ENCODE peak calls at places on chromosomes 3 and 15, in ten cellular contexts. V is fibroblast of lung, Z is SK-N-SH, Y is H9, T is breast epithelium, H is transverse colon, S is upper lobe of right lung, B is testis, E is suprapubic skin, Q is spleen. P is an unnamed sample.
A peak's percentile ranks its signal among the peaks of the same experiment; 100 is the strongest.

GRCh38 chr15:92683511-92683834 is 27.9 kb upstream of the FAM174B start:
- DNase-seq in V (peak; percentile 44), Z (no peak), Y (peak; percentile 88), T (no peak), H (peak; percentile 41), S (no peak), B (peak; percentile 49), E (no peak), Q (no peak), P (peak; percentile 29)

GRCh38 chr3:128432898-128433629 is 33.6 kb downstream of the DNAJB8 start:
- DNase-seq in V (no peak), Z (peak; percentile 49), Y (peak; percentile 74), T (no peak), H (no peak), S (no peak), B (no peak), E (no peak), Q (no peak), P (no peak)

GRCh38 chr15:33729648-33730047 is 238.6 kb upstream of the CHRM5 start:
- DNase-seq in V (peak; percentile 22), Z (peak; percentile 14), Y (no peak), T (no peak), H (no peak), S (no peak), B (no peak), E (no peak), Q (no peak), P (no peak)

GRCh38 chr3:109336272-109336957 is 931 bp downstream of the DPPA4 start:
- DNase-seq in V (peak; percentile 64), Z (no peak), Y (no peak), T (no peak), H (no peak), S (no peak), B (peak; percentile 48), E (no peak), Q (no peak), P (no peak)

GRCh38 chr15:69194854-69195253 is 34.4 kb downstream of the GLCE start:
- DNase-seq in V (no peak), Z (no peak), Y (no peak), T (no peak), H (no peak), S (no peak), B (no peak), E (no peak), Q (no peak), P (no peak)

GRCh38 chr3:46464326-46465195 is at the start of gene LTF:
- DNase-seq in V (no peak), Z (no peak), Y (peak; percentile 49), T (no peak), H (no peak), S (peak; percentile 65), B (no peak), E (peak; percentile 70), Q (peak; percentile 77), P (no peak)

GRCh38 chr3:44342191-44342790 is 3.7 kb downstream of the TCAIM start:
- DNase-seq in V (peak; percentile 89), Z (no peak), Y (no peak), T (no peak), H (no peak), S (no peak), B (no peak), E (no peak), Q (no peak), P (no peak)

GRCh38 chr3:160112996-160113395 is 112.2 kb upstream of the C3orf80 start:
- DNase-seq in V (no peak), Z (no peak), Y (no peak), T (no peak), H (no peak), S (no peak), B (no peak), E (no peak), Q (no peak), P (no peak)

GRCh38 chr15:68431037-68431791 is 749 bp downstream of the ITGA11 start:
- DNase-seq in V (no peak), Z (peak; percentile 63), Y (peak; percentile 44), T (peak; percentile 16), H (no peak), S (no peak), B (peak; percentile 34), E (no peak), Q (no peak), P (no peak)

GRCh38 chr15:63872759-63873510 is 39.2 kb upstream of the HERC1 start:
- DNase-seq in V (no peak), Z (no peak), Y (no peak), T (no peak), H (no peak), S (no peak), B (no peak), E (peak; percentile 6), Q (no peak), P (no peak)

GRCh38 chr3:16503191-16503776 is 10.2 kb downstream of the RFTN1 start:
- DNase-seq in V (no peak), Z (no peak), Y (no peak), T (no peak), H (no peak), S (no peak), B (no peak), E (no peak), Q (no peak), P (no peak)
- H3K27ac ChIP-seq in V (no peak overlapping the region), Z (no peak overlapping the region), Y (no peak overlapping the region), T (no peak overlapping the region), H (no peak overlapping the region), S (no peak overlapping the region), B (no peak overlapping the region), E (no peak overlapping the region), Q (no peak overlapping the region), P (no peak overlapping the region)

GRCh38 chr15:76343313-76343996 is 6.9 kb downstream of the ISL2 start:
- DNase-seq in V (no peak), Z (no peak), Y (no peak), T (no peak), H (no peak), S (no peak), B (no peak), E (no peak), Q (no peak), P (no peak)

GRCh38 chr15:76342046-76342381 is 5.4 kb downstream of the ISL2 start:
- DNase-seq in V (no peak), Z (no peak), Y (peak; percentile 43), T (no peak), H (no peak), S (no peak), B (no peak), E (no peak), Q (no peak), P (no peak)

GRCh38 chr15:76341366-76342045 is 4.9 kb downstream of the ISL2 start:
- DNase-seq in V (no peak), Z (peak; percentile 19), Y (peak; percentile 76), T (no peak), H (peak; percentile 43), S (no peak), B (no peak), E (no peak), Q (no peak), P (no peak)

GRCh38 chr15:76340802-76341365 is 4.3 kb downstream of the ISL2 start:
- DNase-seq in V (no peak), Z (no peak), Y (peak; percentile 40), T (no peak), H (peak; percentile 62), S (no peak), B (no peak), E (no peak), Q (peak; percentile 86), P (no peak)

GRCh38 chr15:76342382-76343201 is 6.0 kb downstream of the ISL2 start:
- DNase-seq in V (no peak), Z (peak; percentile 23), Y (peak; percentile 83), T (no peak), H (peak; percentile 65), S (no peak), B (peak; percentile 67), E (no peak), Q (peak; percentile 74), P (no peak)
- H3K4me1 ChIP-seq in V (no peaks in the 10 kb centered on the region), Z (peaks cover 18% of the 10 kb centered on the region), Y (peaks cover 3% of the 10 kb centered on the region), T (peaks cover 24% of the 10 kb centered on the region), H (peaks cover 81% of the 10 kb centered on the region), S (peaks cover 52% of the 10 kb centered on the region), B (peaks cover 16% of the 10 kb centered on the region), E (peaks cover 75% of the 10 kb centered on the region), Q (peaks cover 81% of the 10 kb centered on the region), P (peaks cover 18% of the 10 kb centered on the region)

GRCh38 chr15:90151989-90152645 is 49.0 kb upstream of the SEMA4B start:
- DNase-seq in V (no peak), Z (no peak), Y (peak; percentile 84), T (peak; percentile 44), H (no peak), S (no peak), B (peak; percentile 28), E (no peak), Q (no peak), P (no peak)

GRCh38 chr15:90153658-90154057 is 47.5 kb upstream of the SEMA4B start:
- DNase-seq in V (no peak), Z (no peak), Y (no peak), T (no peak), H (no peak), S (no peak), B (no peak), E (no peak), Q (no peak), P (no peak)

GRCh38 chr15:90154246-90154645 is 46.9 kb upstream of the SEMA4B start:
- DNase-seq in V (no peak), Z (no peak), Y (no peak), T (no peak), H (no peak), S (no peak), B (no peak), E (no peak), Q (no peak), P (no peak)

GRCh38 chr15:90145761-90146160 is 43.5 kb upstream of the IDH2 start:
- DNase-seq in V (no peak), Z (no peak), Y (no peak), T (no peak), H (no peak), S (no peak), B (no peak), E (no peak), Q (no peak), P (no peak)

DNA sequence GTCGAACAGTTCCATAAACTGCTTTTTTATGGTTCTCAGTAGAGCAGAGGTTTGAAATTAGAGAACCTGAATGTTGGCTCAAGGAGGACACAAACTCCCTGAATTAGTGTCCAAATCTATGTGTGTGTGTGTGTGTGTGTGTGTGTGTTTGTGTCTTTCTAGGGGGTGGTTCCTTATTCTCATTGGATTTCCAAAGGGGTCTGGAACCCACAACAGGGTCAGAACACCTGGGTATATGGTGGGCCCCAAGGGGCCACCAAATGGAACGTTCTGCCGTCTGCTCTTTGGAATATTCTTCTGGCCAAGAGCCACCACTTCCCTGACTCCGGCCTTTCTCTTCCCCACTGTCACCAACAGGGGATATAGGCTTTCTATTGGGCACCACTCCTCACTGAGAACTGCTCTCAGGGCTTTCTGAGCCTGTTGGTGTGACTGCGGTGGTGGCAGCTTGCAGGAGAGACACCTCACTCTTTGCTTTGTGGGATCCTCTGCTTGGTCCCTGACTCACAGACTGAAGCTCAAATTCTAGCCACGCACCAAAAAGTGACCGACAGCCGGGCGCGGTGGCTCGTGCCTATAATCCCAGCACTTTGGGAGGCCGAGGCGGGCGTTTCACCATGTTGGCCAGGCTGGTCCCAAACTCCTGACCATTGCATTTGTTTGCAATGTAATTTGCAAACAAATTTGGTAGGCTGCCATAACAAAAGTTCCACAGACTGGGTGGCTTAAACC is 47.5 kb upstream of the IDH2 start:
- DNase-seq in V (no peak), Z (no peak), Y (no peak), T (no peak), H (no peak), S (no peak), B (no peak), E (no peak), Q (no peak), P (no peak)
- H3K27ac ChIP-seq in V (no peak overlapping the region), Z (no peak overlapping the region), Y (no peak overlapping the region), T (peak overlapping the region; percentile 9), H (peak overlapping the region; percentile 53), S (no peak overlapping the region), B (no peak overlapping the region), E (no peak overlapping the region), Q (no peak overlapping the region), P (no peak overlapping the region)

GRCh38 chr15:40325700-40326099 is 2.2 kb downstream of the INAFM2 start:
- DNase-seq in V (no peak), Z (no peak), Y (no peak), T (no peak), H (no peak), S (no peak), B (no peak), E (no peak), Q (no peak), P (no peak)
- H3K4me1 ChIP-seq in V (peaks cover 12% of the 10 kb centered on the region), Z (peaks cover 25% of the 10 kb centered on the region), Y (peaks cover 25% of the 10 kb centered on the region), T (peaks cover 4% of the 10 kb centered on the region), H (peaks cover 63% of the 10 kb centered on the region), S (peaks cover 56% of the 10 kb centered on the region), B (peaks cover 16% of the 10 kb centered on the region), E (peaks cover 33% of the 10 kb centered on the region), Q (peaks cover 85% of the 10 kb centered on the region), P (peaks cover 12% of the 10 kb centered on the region)

P was measured in iPS DF 6.9.